ENCODE peak calls at places on chromosomes 6 and 20, in six cellular contexts. Y is GM12865, W is AG10803, X is activated B cell treated with CpG ODN at 0.5 μM for 24 hours, M is GM13977, S is T-helper 2 cell. U is an unnamed sample.

GRCh38 chr6:92892626-92893025 is 526.7 kb downstream of the EPHA7 start:
- DNase-seq in Y (no peak), W (no peak), X (no peak), S (no peak), M (no peak), U (no peak)

GRCh38 chr6:163354779-163355431 is 59.6 kb upstream of the QKI start:
- DNase-seq in Y (no peak), X (peak), M (no peak), S (no peak), W (peak), U (no peak)

GRCh38 chr20:46089076-46089337 is 755 bp downstream of the NCOA5 start:
- DNase-seq in X (no peak), M (no peak), S (no peak), W (peak), Y (no peak), U (peak)

GRCh38 chr20:38790210-38791053 is 15.1 kb upstream of the PPP1R16B start:
- DNase-seq in W (peak), M (no peak), S (peak), Y (peak), X (no peak), U (peak)

GRCh38 chr6:18352842-18353241 is 34.3 kb upstream of the RNF144B start:
- DNase-seq in S (no peak), M (no peak), Y (peak), X (no peak), W (no peak), U (no peak)

GRCh38 chr20:51995038-51995437 is 192.7 kb upstream of the SALL4 start:
- DNase-seq in M (no peak), X (no peak), S (no peak), Y (no peak), W (peak), U (no peak)

GRCh38 chr20:31849306-31849930 is 4.0 kb upstream of the FOXS1 start:
- DNase-seq in W (no peak), Y (no peak), X (no peak), S (no peak), M (no peak), U (no peak)

GRCh38 chr6:134145786-134146185 is 93.4 kb upstream of the SLC2A12 start:
- DNase-seq in X (no peak), S (no peak), W (no peak), Y (peak), M (no peak), U (no peak)

GRCh38 chr6:39808934-39809333 is 16.8 kb downstream of the DAAM2 start:
- DNase-seq in S (no peak), M (no peak), W (peak), Y (no peak), X (no peak), U (no peak)

GRCh38 chr6:157094038-157094437 is 229.3 kb downstream of the TMEM242 start:
- DNase-seq in Y (peak), M (peak), S (no peak), W (no peak), X (no peak), U (no peak)

GRCh38 chr6:127266178-127266891 is at the start of gene RNF146:
- DNase-seq in X (no peak), W (peak), Y (peak), S (peak), M (peak), U (peak)

GRCh38 chr6:97669191-97669651 is 386.2 kb upstream of the MMS22L start:
- DNase-seq in Y (peak), X (peak), S (peak), M (peak), W (peak), U (peak)

GRCh38 chr6:31098449-31098938 is 13.9 kb downstream of the C6orf15 start:
- DNase-seq in W (no peak), M (no peak), Y (no peak), S (no peak), X (no peak), U (no peak)

GRCh38 chr6:26198626-26199056 is 111.4 kb downstream of the HFE start:
- DNase-seq in S (peak), M (no peak), X (no peak), Y (no peak), W (no peak), U (no peak)

GRCh38 chr20:51456511-51457280 is 85.8 kb downstream of the NFATC2 start:
- DNase-seq in S (no peak), Y (no peak), X (no peak), M (no peak), W (peak), U (peak)

GRCh38 chr6:80637312-80637711 is 530.8 kb downstream of the BCKDHB start:
- DNase-seq in Y (no peak), S (peak), M (no peak), W (peak), X (no peak), U (peak)

GRCh38 chr20:32080783-32081182 is 28.7 kb upstream of the TM9SF4 start:
- DNase-seq in X (no peak), S (no peak), Y (no peak), W (no peak), M (no peak), U (no peak)

GRCh38 chr20:16583444-16583843 is 10.2 kb upstream of the KIF16B start:
- DNase-seq in S (peak), Y (no peak), W (no peak), X (no peak), M (no peak), U (no peak)

GRCh38 chr6:106055442-106055975 is 30.6 kb upstream of the PRDM1 start:
- DNase-seq in M (no peak), Y (no peak), X (no peak), S (no peak), W (no peak), U (no peak)

GRCh38 chr20:56826971-56827645 is 198.0 kb downstream of the TFAP2C start:
- DNase-seq in Y (no peak), M (no peak), W (peak), X (no peak), S (no peak), U (no peak)

GRCh38 chr6:100461273-100461919 is 3.3 kb downstream of the SIM1 start:
- DNase-seq in X (no peak), S (no peak), W (peak), M (no peak), Y (no peak), U (no peak)

GRCh38 chr20:5877128-5877527 is 73.2 kb downstream of the TRMT6 start:
- DNase-seq in X (no peak), S (no peak), Y (no peak), M (no peak), W (no peak), U (no peak)

U was measured in cardiac muscle cell.